ENCODE peak calls at places on chromosomes 11 and 22, in eight cellular contexts. One of them, this sample, is unnamed. For H3K4me1, the result is how much of the 10 kb centered on the place peaks cover.

GRCh38 chr11:60699282-60699681 is at the start of gene MS4A8:
- DNase-seq in sigmoid colon: no peak
- DNase-seq in mesenchymal stem cell: no peak
- DNase-seq in psoas muscle: no peak
- DNase-seq in A549: no peak
- DNase-seq in adrenal gland: no peak
- DNase-seq in uterus: no peak
- DNase-seq in GM23338: no peak
- DNase-seq in this sample: no peak

GRCh38 chr22:49964136-49964492 is 3.5 kb downstream of the PIM3 start:
- DNase-seq in psoas muscle: no peak
- DNase-seq in adrenal gland: peak
- DNase-seq in GM23338: no peak
- DNase-seq in uterus: peak
- DNase-seq in sigmoid colon: peak
- DNase-seq in mesenchymal stem cell: no peak
- DNase-seq in A549: no peak
- DNase-seq in this sample: peak

GRCh38 chr11:57751676-57752253 is at the start of gene BTBD18:
- DNase-seq in uterus: no peak
- DNase-seq in mesenchymal stem cell: peak
- DNase-seq in sigmoid colon: no peak
- DNase-seq in psoas muscle: no peak
- DNase-seq in GM23338: peak
- DNase-seq in adrenal gland: peak
- DNase-seq in A549: peak
- DNase-seq in this sample: peak

GRCh38 chr22:23089633-23090032 is 19.3 kb downstream of the GNAZ start:
- DNase-seq in GM23338: no peak
- DNase-seq in psoas muscle: no peak
- DNase-seq in adrenal gland: no peak
- DNase-seq in sigmoid colon: no peak
- DNase-seq in A549: no peak
- DNase-seq in mesenchymal stem cell: no peak
- DNase-seq in uterus: no peak
- DNase-seq in this sample: no peak

GRCh38 chr22:32646476-32646875 is 155.0 kb upstream of the TIMP3 start:
- DNase-seq in adrenal gland: no peak
- DNase-seq in psoas muscle: no peak
- DNase-seq in uterus: no peak
- DNase-seq in mesenchymal stem cell: no peak
- DNase-seq in GM23338: no peak
- DNase-seq in A549: no peak
- DNase-seq in sigmoid colon: no peak
- DNase-seq in this sample: no peak

GRCh38 chr11:73359930-73360742 is 16.1 kb upstream of the RELT start:
- DNase-seq in GM23338: peak
- DNase-seq in mesenchymal stem cell: no peak
- DNase-seq in uterus: no peak
- DNase-seq in sigmoid colon: no peak
- DNase-seq in psoas muscle: peak
- DNase-seq in adrenal gland: no peak
- DNase-seq in A549: peak
- DNase-seq in this sample: no peak

GRCh38 chr11:45149483-45150056 is 3.1 kb downstream of the PRDM11 start:
- DNase-seq in GM23338: no peak
- DNase-seq in A549: no peak
- DNase-seq in mesenchymal stem cell: no peak
- DNase-seq in uterus: no peak
- DNase-seq in psoas muscle: no peak
- DNase-seq in adrenal gland: peak
- DNase-seq in sigmoid colon: peak
- DNase-seq in this sample: no peak

GRCh38 chr22:49991167-49991566 is 21.4 kb downstream of the IL17REL start:
- DNase-seq in sigmoid colon: no peak
- DNase-seq in adrenal gland: no peak
- DNase-seq in A549: no peak
- DNase-seq in uterus: no peak
- DNase-seq in GM23338: no peak
- DNase-seq in mesenchymal stem cell: no peak
- DNase-seq in psoas muscle: no peak
- DNase-seq in this sample: no peak

GRCh38 chr11:15622231-15622890 is 507.6 kb downstream of the INSC start:
- DNase-seq in mesenchymal stem cell: no peak
- DNase-seq in uterus: no peak
- DNase-seq in sigmoid colon: no peak
- DNase-seq in adrenal gland: no peak
- DNase-seq in A549: no peak
- DNase-seq in psoas muscle: no peak
- DNase-seq in GM23338: no peak
- DNase-seq in this sample: no peak

GRCh38 chr11:115503083-115503885 is 931 bp downstream of the CADM1 start:
- DNase-seq in sigmoid colon: peak
- DNase-seq in psoas muscle: peak
- DNase-seq in GM23338: peak
- DNase-seq in adrenal gland: peak
- DNase-seq in mesenchymal stem cell: peak
- DNase-seq in A549: peak
- DNase-seq in uterus: peak
- DNase-seq in this sample: peak

GRCh38 chr11:58575377-58576020 is at the start of gene LPXN:
- DNase-seq in GM23338: no peak
- DNase-seq in sigmoid colon: no peak
- DNase-seq in psoas muscle: no peak
- DNase-seq in uterus: no peak
- DNase-seq in adrenal gland: no peak
- DNase-seq in A549: no peak
- DNase-seq in mesenchymal stem cell: peak
- DNase-seq in this sample: peak

GRCh38 chr11:358129-358805 is 11.0 kb upstream of the B4GALNT4 start:
- DNase-seq in GM23338: no peak
- DNase-seq in mesenchymal stem cell: no peak
- DNase-seq in uterus: no peak
- DNase-seq in adrenal gland: no peak
- DNase-seq in A549: no peak
- DNase-seq in psoas muscle: no peak
- DNase-seq in sigmoid colon: peak
- DNase-seq in this sample: no peak

GRCh38 chr11:116962108-116962507 is 124.7 kb upstream of the APOA1 start:
- DNase-seq in GM23338: peak
- DNase-seq in A549: no peak
- DNase-seq in sigmoid colon: no peak
- DNase-seq in uterus: no peak
- DNase-seq in mesenchymal stem cell: peak
- DNase-seq in psoas muscle: no peak
- DNase-seq in adrenal gland: no peak
- DNase-seq in this sample: no peak

GRCh38 chr22:40509401-40510134 is 127.0 kb downstream of the MRTFA start:
- DNase-seq in adrenal gland: peak
- DNase-seq in mesenchymal stem cell: peak
- DNase-seq in GM23338: no peak
- DNase-seq in A549: peak
- DNase-seq in sigmoid colon: peak
- DNase-seq in psoas muscle: peak
- DNase-seq in uterus: peak
- DNase-seq in this sample: no peak

GRCh38 chr11:105357764-105358163 is 218.2 kb upstream of the CARD18 start:
- DNase-seq in sigmoid colon: no peak
- DNase-seq in mesenchymal stem cell: no peak
- DNase-seq in uterus: no peak
- DNase-seq in psoas muscle: no peak
- DNase-seq in adrenal gland: no peak
- DNase-seq in GM23338: no peak
- DNase-seq in A549: no peak
- DNase-seq in this sample: no peak

GRCh38 chr22:44667829-44668189 is 34.2 kb upstream of the PRR5 start:
- DNase-seq in psoas muscle: no peak
- DNase-seq in uterus: no peak
- DNase-seq in mesenchymal stem cell: no peak
- DNase-seq in A549: no peak
- DNase-seq in GM23338: no peak
- DNase-seq in sigmoid colon: peak
- DNase-seq in adrenal gland: no peak
- DNase-seq in this sample: peak

GRCh38 chr22:38505595-38506117 is 455 bp downstream of the DDX17 start:
- DNase-seq in GM23338: peak
- DNase-seq in adrenal gland: peak
- DNase-seq in mesenchymal stem cell: peak
- DNase-seq in A549: peak
- DNase-seq in psoas muscle: peak
- DNase-seq in sigmoid colon: peak
- DNase-seq in uterus: peak
- DNase-seq in this sample: no peak

GRCh38 chr11:1628506-1629325 is 859 bp upstream of the KRTAP5-5 start:
- DNase-seq in psoas muscle: peak
- DNase-seq in uterus: no peak
- DNase-seq in sigmoid colon: peak
- DNase-seq in mesenchymal stem cell: peak
- DNase-seq in adrenal gland: peak
- DNase-seq in A549: peak
- DNase-seq in GM23338: peak
- DNase-seq in this sample: peak

GRCh38 chr11:106625566-106625965 is 392.7 kb downstream of the GUCY1A2 start:
- DNase-seq in psoas muscle: no peak
- DNase-seq in GM23338: no peak
- DNase-seq in adrenal gland: no peak
- DNase-seq in sigmoid colon: no peak
- DNase-seq in uterus: no peak
- DNase-seq in mesenchymal stem cell: no peak
- DNase-seq in A549: no peak
- DNase-seq in this sample: no peak

GRCh38 chr22:50567721-50568252 is 5.1 kb upstream of the SYCE3 start:
- DNase-seq in sigmoid colon: peak
- DNase-seq in A549: no peak
- DNase-seq in psoas muscle: no peak
- DNase-seq in mesenchymal stem cell: no peak
- DNase-seq in adrenal gland: no peak
- DNase-seq in GM23338: no peak
- DNase-seq in uterus: no peak
- DNase-seq in this sample: no peak

GRCh38 chr11:2750601-2751522 is 51.1 kb upstream of the KCNQ1OT1 start:
- DNase-seq in mesenchymal stem cell: no peak
- DNase-seq in A549: no peak
- DNase-seq in psoas muscle: no peak
- DNase-seq in adrenal gland: no peak
- DNase-seq in GM23338: no peak
- DNase-seq in uterus: no peak
- DNase-seq in sigmoid colon: peak
- DNase-seq in this sample: no peak

GRCh38 chr11:69636512-69636866 is 4.5 kb upstream of the CCND1 start:
- DNase-seq in sigmoid colon: peak
- DNase-seq in psoas muscle: peak
- DNase-seq in mesenchymal stem cell: peak
- DNase-seq in adrenal gland: peak
- DNase-seq in A549: peak
- DNase-seq in GM23338: peak
- DNase-seq in uterus: no peak
- DNase-seq in this sample: peak

GRCh38 chr22:49827853-49828598 is at the start of gene BRD1:
- DNase-seq in uterus: no peak
- DNase-seq in mesenchymal stem cell: peak
- DNase-seq in GM23338: peak
- DNase-seq in psoas muscle: peak
- DNase-seq in adrenal gland: no peak
- DNase-seq in A549: peak
- DNase-seq in sigmoid colon: no peak
- DNase-seq in this sample: no peak

GRCh38 chr11:65486570-65487466 is 12.0 kb upstream of the MALAT1 start:
- DNase-seq in mesenchymal stem cell: no peak
- DNase-seq in A549: no peak
- DNase-seq in GM23338: no peak
- DNase-seq in uterus: no peak
- DNase-seq in adrenal gland: peak
- DNase-seq in sigmoid colon: peak
- DNase-seq in psoas muscle: no peak
- DNase-seq in this sample: no peak
- H3K4me3 ChIP-seq in mesenchymal stem cell: no peak
- H3K4me3 ChIP-seq in A549: no peak
- H3K4me3 ChIP-seq in GM23338: peak
- H3K4me3 ChIP-seq in uterus: no peak
- H3K4me3 ChIP-seq in adrenal gland: no peak
- H3K4me3 ChIP-seq in sigmoid colon: no peak
- H3K4me3 ChIP-seq in psoas muscle: no peak
- H3K4me3 ChIP-seq in this sample: no peak

GRCh38 chr11:68371176-68372041 is 59.0 kb downstream of the LRP5 start:
- DNase-seq in mesenchymal stem cell: peak
- DNase-seq in sigmoid colon: no peak
- DNase-seq in A549: no peak
- DNase-seq in GM23338: no peak
- DNase-seq in adrenal gland: peak
- DNase-seq in uterus: no peak
- DNase-seq in psoas muscle: no peak
- DNase-seq in this sample: no peak
- H3K4me1 ChIP-seq in mesenchymal stem cell: under half
- H3K4me1 ChIP-seq in sigmoid colon: half or more
- H3K4me1 ChIP-seq in A549: under half
- H3K4me1 ChIP-seq in GM23338: under half
- H3K4me1 ChIP-seq in adrenal gland: half or more
- H3K4me1 ChIP-seq in uterus: under half
- H3K4me1 ChIP-seq in psoas muscle: under half
- H3K4me1 ChIP-seq in this sample: under half

GRCh38 chr11:131817701-131818188 is 447.3 kb downstream of the NTM start:
- DNase-seq in uterus: no peak
- DNase-seq in adrenal gland: no peak
- DNase-seq in GM23338: no peak
- DNase-seq in sigmoid colon: no peak
- DNase-seq in mesenchymal stem cell: no peak
- DNase-seq in psoas muscle: no peak
- DNase-seq in A549: no peak
- DNase-seq in this sample: no peak
- H3K4me3 ChIP-seq in uterus: no peak
- H3K4me3 ChIP-seq in adrenal gland: no peak
- H3K4me3 ChIP-seq in GM23338: no peak
- H3K4me3 ChIP-seq in sigmoid colon: no peak
- H3K4me3 ChIP-seq in mesenchymal stem cell: no peak
- H3K4me3 ChIP-seq in psoas muscle: no peak
- H3K4me3 ChIP-seq in A549: no peak
- H3K4me3 ChIP-seq in this sample: no peak

DNA sequence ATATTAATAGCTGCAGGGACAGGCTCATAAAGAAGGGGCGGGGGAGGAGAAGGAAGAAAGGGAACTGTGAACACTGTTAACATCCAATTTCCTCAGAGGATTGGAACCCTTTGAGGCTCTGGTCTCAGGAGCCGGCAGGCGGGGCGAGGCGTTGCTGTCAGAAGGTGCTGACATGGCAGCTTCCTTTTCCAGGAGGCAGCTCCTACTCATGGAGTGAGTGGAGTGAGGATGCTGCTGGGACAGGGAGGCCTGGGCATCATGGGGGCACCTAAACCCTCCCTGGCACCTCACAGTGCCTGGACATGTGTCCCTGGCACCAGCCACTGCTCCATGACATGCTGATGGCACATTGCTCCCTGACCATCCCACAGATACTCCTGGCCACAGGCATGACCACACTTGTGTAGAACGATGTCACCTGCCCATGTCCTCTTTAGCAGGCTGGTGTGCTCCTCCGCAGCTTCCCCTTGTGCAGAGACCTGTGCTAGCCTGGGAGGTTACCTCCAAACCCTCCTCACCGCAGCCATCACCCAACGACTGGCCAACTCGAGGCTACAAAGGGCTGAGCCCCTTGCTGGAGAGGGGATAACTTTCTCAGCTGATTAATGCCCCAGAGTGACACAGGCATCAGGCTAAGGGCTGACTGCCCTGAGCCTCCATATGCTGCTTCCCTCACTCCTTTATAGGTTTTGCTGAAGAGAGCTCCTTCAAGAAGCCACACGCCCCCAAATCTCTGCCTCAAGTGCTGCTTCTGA is 79.6 kb upstream of the NECTIN1 start:
- DNase-seq in sigmoid colon: no peak
- DNase-seq in psoas muscle: no peak
- DNase-seq in adrenal gland: no peak
- DNase-seq in GM23338: no peak
- DNase-seq in A549: no peak
- DNase-seq in uterus: no peak
- DNase-seq in mesenchymal stem cell: no peak
- DNase-seq in this sample: no peak
- H3K4me1 ChIP-seq in sigmoid colon: under half
- H3K4me1 ChIP-seq in psoas muscle: under half
- H3K4me1 ChIP-seq in adrenal gland: under half
- H3K4me1 ChIP-seq in GM23338: under half
- H3K4me1 ChIP-seq in A549: under half
- H3K4me1 ChIP-seq in uterus: under half
- H3K4me1 ChIP-seq in mesenchymal stem cell: under half
- H3K4me1 ChIP-seq in this sample: under half